ENCODE peak calls at places on chromosome 3, in four cellular contexts. C is central memory CD8-positive, alpha-beta T cell; N is K562; L is MCF 10A. M is an unnamed sample.
A peak's percentile ranks its signal among the peaks of the same experiment; 100 is the strongest.

GRCh38 chr3:18544135-18544534 is 119.0 kb upstream of the SATB1 start:
- DNase-seq in N (no peak), C (no peak), L (no peak), M (no peak)

GRCh38 chr3:16496408-16497222 is 16.9 kb downstream of the RFTN1 start:
- DNase-seq in C (no peak), N (no peak), L (peak; percentile 55), M (peak; percentile 56)

GRCh38 chr3:65484964-65485363 is 553.8 kb downstream of the MAGI1 start:
- DNase-seq in L (no peak), N (no peak), C (no peak), M (peak; percentile 79)

GRCh38 chr3:312170-312569 is 115.6 kb downstream of the CHL1 start:
- DNase-seq in C (no peak), L (no peak), N (no peak), M (no peak)

GRCh38 chr3:31882895-31883294 is 98.2 kb downstream of the OSBPL10 start:
- DNase-seq in L (peak; percentile 60), N (no peak), C (no peak), M (peak; percentile 56)

GRCh38 chr3:38755130-38755529 is 60.9 kb downstream of the SCN10A start:
- DNase-seq in C (no peak), N (no peak), L (peak; percentile 10), M (no peak)

GRCh38 chr3:111589303-111590095 is 5.6 kb downstream of the ZBED2 start:
- DNase-seq in C (no peak), N (no peak), L (no peak), M (peak; percentile 79)

GRCh38 chr3:11536132-11536935 is 107.4 kb downstream of the VGLL4 start:
- DNase-seq in C (no peak), N (no peak), L (no peak), M (no peak)

GRCh38 chr3:26712211-26713026 is 89.8 kb downstream of the LRRC3B start:
- DNase-seq in L (peak; percentile 50), N (peak; percentile 25), C (no peak), M (peak; percentile 18)

GRCh38 chr3:129560931-129561594 is 18.1 kb downstream of the H1-8 start:
- DNase-seq in C (no peak), N (no peak), L (no peak), M (no peak)

GRCh38 chr3:8629151-8630021 is 15.2 kb downstream of the SSUH2 start:
- DNase-seq in L (peak; percentile 96), C (no peak), N (peak; percentile 90), M (peak; percentile 69)

GRCh38 chr3:172635588-172635987 is 75.3 kb downstream of the NCEH1 start:
- DNase-seq in L (peak; percentile 40), N (no peak), C (no peak), M (peak; percentile 49)

GRCh38 chr3:176950743-176951142 is 246.5 kb downstream of the TBL1XR1 start:
- DNase-seq in N (no peak), C (no peak), L (peak; percentile 86), M (peak; percentile 65)

GRCh38 chr3:119329551-119329950 is 35.4 kb downstream of the ARHGAP31 start:
- DNase-seq in N (no peak), C (no peak), L (no peak), M (no peak)

GRCh38 chr3:133944641-133945441 is 49.2 kb upstream of the RAB6B start:
- DNase-seq in C (no peak), N (no peak), L (peak; percentile 96), M (peak; percentile 76)

GRCh38 chr3:96214941-96215340 is 599.5 kb upstream of the EPHA6 start:
- DNase-seq in L (no peak), C (no peak), N (no peak), M (peak; percentile 32)

GRCh38 chr3:132265008-132265407 is 52.2 kb upstream of the ACP3 start:
- DNase-seq in L (peak; percentile 38), N (no peak), C (no peak), M (no peak)

GRCh38 chr3:136586580-136586979 is 165.6 kb downstream of the STAG1 start:
- DNase-seq in L (no peak), N (no peak), C (no peak), M (peak; percentile 19)

GRCh38 chr3:17307482-17307881 is 422.7 kb downstream of the PLCL2 start:
- DNase-seq in L (peak; percentile 9), N (no peak), C (no peak), M (peak; percentile 15)

GRCh38 chr3:14461748-14462324 is 59.4 kb downstream of the SLC6A6 start:
- DNase-seq in C (no peak), L (peak; percentile 61), N (peak; percentile 51), M (no peak)

GRCh38 chr3:195542261-195542660 is 864 bp downstream of the PPP1R2 start:
- DNase-seq in L (peak; percentile 15), N (no peak), C (no peak), M (no peak)

GRCh38 chr3:187367561-187368103 is 553 bp upstream of the RTP4 start:
- DNase-seq in C (no peak), L (no peak), N (no peak), M (no peak)

GRCh38 chr3:124810970-124811369 is 76.2 kb downstream of the ITGB5 start:
- DNase-seq in L (no peak), N (no peak), C (no peak), M (no peak)

GRCh38 chr3:242986-243706 is 46.6 kb downstream of the CHL1 start:
- DNase-seq in L (peak; percentile 64), N (no peak), C (no peak), M (no peak)

GRCh38 chr3:13839253-13839652 is 40.6 kb downstream of the WNT7A start:
- DNase-seq in N (no peak), C (no peak), L (no peak), M (no peak)